ENCODE peak calls at places on chromosomes 5 and 9, in five cellular contexts. P is lower lobe of right lung, S is Peyer's patch, Q is MM.1S, T is osteocyte. I is an unnamed sample.

GRCh38 chr5:132238169-132238744 is 10.6 kb upstream of the P4HA2 start:
- DNase-seq in P (peak), S (peak), Q (peak), T (no peak), I (peak)

GRCh38 chr9:98523231-98523901 is 185.4 kb downstream of the GABBR2 start:
- DNase-seq in P (no peak), S (no peak), Q (no peak), T (no peak), I (no peak)

GRCh38 chr5:168020522-168021294 is 270.7 kb upstream of the WWC1 start:
- DNase-seq in P (no peak), S (no peak), Q (no peak), T (no peak), I (no peak)

GRCh38 chr5:172194985-172195774 is 1.2 kb downstream of the EFCAB9 start:
- DNase-seq in P (no peak), S (no peak), Q (no peak), T (no peak), I (no peak)

GRCh38 chr9:98808411-98808815 is 943 bp downstream of the GALNT12 start:
- DNase-seq in P (peak), S (no peak), Q (no peak), T (no peak), I (no peak)

GRCh38 chr5:161544350-161544765 is 2.2 kb downstream of the GABRB2 start:
- DNase-seq in P (no peak), S (no peak), Q (peak), T (no peak), I (peak)

GRCh38 chr9:22052376-22052945 is 43.4 kb upstream of the CDKN2B start:
- DNase-seq in P (no peak), S (no peak), Q (no peak), T (no peak), I (no peak)

GRCh38 chr5:72108200-72109050 is 1.1 kb downstream of the MAP1B start:
- DNase-seq in P (peak), S (no peak), Q (peak), T (peak), I (peak)

GRCh38 chr5:65925094-65925600 is 1.2 kb upstream of the ERBIN start:
- DNase-seq in P (peak), S (peak), Q (peak), T (no peak), I (no peak)

GRCh38 chr5:55829956-55830355 is 21.2 kb upstream of the IL31RA start:
- DNase-seq in P (no peak), S (no peak), Q (no peak), T (no peak), I (no peak)

GRCh38 chr9:110986529-110986928 is 51.7 kb downstream of the LPAR1 start:
- DNase-seq in P (no peak), S (no peak), Q (no peak), T (no peak), I (no peak)

GRCh38 chr9:134375011-134375390 is 48.7 kb downstream of the RXRA start:
- DNase-seq in P (peak), S (no peak), Q (no peak), T (no peak), I (no peak)

GRCh38 chr9:131668439-131669233 is 71.2 kb downstream of the RAPGEF1 start:
- DNase-seq in P (no peak), S (peak), Q (no peak), T (no peak), I (no peak)

GRCh38 chr5:35954175-35954574 is 15.8 kb upstream of the CAPSL start:
- DNase-seq in P (no peak), S (no peak), Q (no peak), T (no peak), I (no peak)

GRCh38 chr9:90014421-90014820 is 409.6 kb downstream of the GADD45G start:
- DNase-seq in P (no peak), S (no peak), Q (no peak), T (no peak), I (no peak)

GRCh38 chr5:10625700-10626472 is 62.0 kb downstream of the ANKRD33B start:
- DNase-seq in P (no peak), S (no peak), Q (no peak), T (no peak), I (no peak)

GRCh38 chr5:92525131-92525530 is 1055.9 kb downstream of the NR2F1-AS1 start:
- DNase-seq in P (no peak), S (no peak), Q (no peak), T (no peak), I (no peak)
- TF ChIP-seq CTCF in P (no peak), S (no peak), Q (no peak), T (no peak), I (no peak)

DNA sequence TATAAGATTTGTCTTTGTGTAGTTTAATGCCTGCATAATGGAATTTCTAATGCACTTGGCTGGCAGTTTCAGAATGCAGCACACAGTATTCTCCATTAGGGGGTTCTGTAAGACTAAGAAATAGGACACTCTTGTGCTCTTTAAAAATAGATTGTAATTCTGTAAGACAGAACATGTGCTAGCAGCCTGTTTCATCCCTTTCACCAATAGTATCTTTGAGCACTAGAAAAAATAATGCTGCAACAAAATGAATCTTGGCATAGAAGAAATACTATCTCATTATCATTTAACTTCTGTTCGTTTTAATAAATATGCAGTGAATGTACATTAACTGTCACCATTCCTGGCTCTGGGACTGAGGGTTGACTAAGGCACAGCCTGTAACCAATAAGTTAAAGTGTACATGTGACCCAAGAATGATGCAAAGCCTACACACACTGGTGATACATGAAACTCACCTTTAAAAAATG is 23.8 kb upstream of the ZNF622 start:
- DNase-seq in P (no peak), S (no peak), Q (peak), T (no peak), I (no peak)
- TF ChIP-seq CTCF in P (peak), S (no peak), Q (peak), T (peak), I (peak)

GRCh38 chr9:84775056-84775648 is 105.6 kb downstream of the NTRK2 start:
- DNase-seq in P (no peak), S (no peak), Q (no peak), T (no peak), I (no peak)
- TF ChIP-seq CTCF in P (no peak), S (no peak), Q (no peak), T (no peak), I (no peak)

GRCh38 chr5:43401827-43402226 is 10.4 kb downstream of the CCL28 start:
- DNase-seq in P (no peak), S (no peak), Q (no peak), T (no peak), I (no peak)

GRCh38 chr5:43396762-43397304 is 15.4 kb downstream of the CCL28 start:
- DNase-seq in P (peak), S (peak), Q (peak), T (no peak), I (no peak)

GRCh38 chr5:43400082-43400481 is 12.1 kb downstream of the CCL28 start:
- DNase-seq in P (no peak), S (no peak), Q (no peak), T (no peak), I (no peak)
- TF ChIP-seq CTCF in P (no peak), S (no peak), Q (no peak), T (peak), I (no peak)

GRCh38 chr5:14582797-14583137 is 1.2 kb downstream of the OTULINL start:
- DNase-seq in P (peak), S (no peak), Q (no peak), T (no peak), I (no peak)
- TF ChIP-seq CTCF in P (no peak), S (no peak), Q (no peak), T (no peak), I (no peak)

I was measured in progenitor cell of endocrine pancreas.